ENCODE peak calls at places on chromosomes 16 and 17, in nine cellular contexts. T is right atrium auricular region; E is foreskin keratinocyte; K is kidney; L is ascending aorta; U is CD8-positive, alpha-beta T cell; Y is gastrocnemius medialis; O is fibroblast of lung; D is heart right ventricle. I is an unnamed sample.

GRCh38 chr17:49434821-49435581 is 20.3 kb upstream of the PHB1 start:
- DNase-seq in U (peak; percentile 13), E (no peak), T (no peak), O (peak; percentile 42), K (no peak), L (no peak), Y (no peak), D (peak; percentile 43), I (peak; percentile 43)

GRCh38 chr16:75281826-75282225 is 30.4 kb upstream of the BCAR1 start:
- DNase-seq in O (no peak), U (no peak), L (no peak), K (no peak), Y (no peak), T (no peak), D (no peak), E (no peak), I (no peak)

GRCh38 chr16:66273644-66274334 is 92.7 kb upstream of the CDH5 start:
- DNase-seq in O (peak; percentile 35), K (no peak), D (no peak), T (no peak), L (no peak), E (peak; percentile 42), Y (no peak), U (no peak), I (no peak)

GRCh38 chr17:3835410-3836229 is 10.4 kb downstream of the NCBP3 start:
- DNase-seq in Y (peak; percentile 40), O (no peak), T (no peak), K (no peak), E (no peak), L (no peak), U (no peak), D (peak; percentile 56), I (peak; percentile 53)

GRCh38 chr16:59210955-59211541 is 476.9 kb upstream of the GOT2 start:
- DNase-seq in O (peak; percentile 81), K (no peak), E (no peak), D (peak; percentile 17), T (peak; percentile 58), Y (no peak), L (peak; percentile 61), U (no peak), I (peak; percentile 33)

GRCh38 chr16:83963277-83964119 is 4.5 kb upstream of the NECAB2 start:
- DNase-seq in D (no peak), O (no peak), E (no peak), K (no peak), T (no peak), L (peak; percentile 75), Y (no peak), U (no peak), I (peak; percentile 74)

GRCh38 chr17:1047177-1047885 is 50.4 kb downstream of the TIMM22 start:
- DNase-seq in T (peak; percentile 71), E (no peak), D (peak; percentile 72), O (peak; percentile 52), L (peak; percentile 93), U (no peak), Y (no peak), K (peak; percentile 64), I (no peak)

GRCh38 chr16:68349838-68350410 is 39.1 kb downstream of the PRMT7 start:
- DNase-seq in L (no peak), Y (no peak), K (peak; percentile 34), U (no peak), D (no peak), O (no peak), T (no peak), E (no peak), I (no peak)

GRCh38 chr16:85187002-85187401 is 74.7 kb upstream of the CIBAR2 start:
- DNase-seq in U (no peak), T (no peak), O (peak; percentile 66), K (no peak), Y (peak; percentile 86), D (no peak), L (peak; percentile 83), E (no peak), I (peak; percentile 85)

GRCh38 chr16:15452456-15452855 is 18.1 kb downstream of the BMERB1 start:
- DNase-seq in T (no peak), Y (no peak), O (peak; percentile 9), U (no peak), D (no peak), L (no peak), K (no peak), E (no peak), I (peak; percentile 8)

GRCh38 chr16:1918312-1918889 is at the start of gene HS3ST6:
- DNase-seq in K (no peak), Y (no peak), L (no peak), U (no peak), D (no peak), O (no peak), E (no peak), T (no peak), I (no peak)

GRCh38 chr17:35630530-35631148 is 43.5 kb downstream of the AP2B1 start:
- DNase-seq in D (no peak), K (no peak), U (no peak), L (no peak), Y (no peak), E (peak; percentile 85), T (no peak), O (peak; percentile 21), I (no peak)

GRCh38 chr16:68665501-68665900 is 20.4 kb downstream of the CDH3 start:
- DNase-seq in T (no peak), U (no peak), Y (no peak), L (no peak), E (peak; percentile 100), D (no peak), K (no peak), O (no peak), I (no peak)

GRCh38 chr16:70678898-70679652 is 6.8 kb downstream of the MTSS2 start:
- DNase-seq in K (peak; percentile 61), O (no peak), L (no peak), U (no peak), E (no peak), Y (no peak), D (no peak), T (no peak), I (no peak)

GRCh38 chr16:53530046-53530445 is 27.0 kb upstream of the AKTIP start:
- DNase-seq in D (no peak), Y (no peak), K (no peak), U (no peak), O (no peak), E (no peak), T (no peak), L (no peak), I (no peak)

GRCh38 chr16:89420204-89420603 is 70.2 kb downstream of the ANKRD11 start:
- DNase-seq in O (no peak), D (no peak), E (no peak), K (no peak), L (no peak), U (no peak), Y (no peak), T (no peak), I (no peak)

GRCh38 chr16:24686678-24687077 is 42.8 kb upstream of the TNRC6A start:
- DNase-seq in E (no peak), K (no peak), D (no peak), U (no peak), L (no peak), Y (no peak), O (no peak), T (no peak), I (no peak)

GRCh38 chr17:43591750-43592562 is 45.8 kb upstream of the ETV4 start:
- DNase-seq in Y (peak; percentile 9), D (peak; percentile 92), T (peak; percentile 90), K (peak; percentile 86), O (peak; percentile 73), U (no peak), E (peak; percentile 51), L (peak; percentile 88), I (peak; percentile 48)
- TF ChIP-seq CTCF in Y (no peak), D (no peak), T (no peak), K (no peak), O (no peak), U (no peak), E (peak; percentile 24), L (no peak), I (no peak)

DNA sequence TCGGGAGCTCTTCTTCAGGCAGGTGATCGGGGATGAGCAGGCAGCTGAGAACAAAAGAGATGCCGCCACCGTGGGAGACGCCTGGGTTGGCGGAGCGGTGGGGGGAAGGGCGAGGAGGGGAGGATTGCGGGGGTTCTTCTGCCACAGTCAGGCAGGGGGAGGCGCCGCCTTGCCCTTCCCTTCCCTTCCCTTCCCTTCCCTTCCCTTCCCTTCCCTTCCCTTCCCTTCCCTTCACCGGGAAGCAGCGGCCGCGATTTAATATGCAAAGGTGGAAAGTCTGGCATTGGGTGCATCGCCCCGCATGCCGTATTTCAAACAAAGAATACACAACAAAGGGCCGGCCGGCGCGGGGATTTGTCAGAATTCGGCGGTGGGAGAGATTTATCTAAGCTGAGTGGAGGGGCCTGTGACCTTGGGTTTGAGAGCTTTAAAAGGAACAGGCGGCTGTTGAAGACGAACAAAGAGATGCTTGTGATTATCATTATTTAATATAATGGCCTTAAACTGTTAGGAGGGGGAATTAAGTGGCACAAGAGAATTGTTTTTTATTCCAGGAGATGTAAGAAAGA is 262.3 kb upstream of the TNRC6C start:
- DNase-seq in Y (no peak), L (peak; percentile 56), D (no peak), E (no peak), O (no peak), U (no peak), T (no peak), K (no peak), I (no peak)
- H3K4me1 ChIP-seq in Y (no peaks in the 10 kb centered on the region), L (no peaks in the 10 kb centered on the region), D (peaks cover 13% of the 10 kb centered on the region), E (no peaks in the 10 kb centered on the region), O (no peaks in the 10 kb centered on the region), U (peaks cover 17% of the 10 kb centered on the region), T (peaks cover 10% of the 10 kb centered on the region), K (no peaks in the 10 kb centered on the region), I (no peaks in the 10 kb centered on the region)

GRCh38 chr17:42422412-42422957 is 571 bp downstream of the CAVIN1 start:
- DNase-seq in E (peak; percentile 54), T (no peak), L (no peak), D (no peak), O (no peak), Y (no peak), K (peak; percentile 85), U (no peak), I (peak; percentile 66)
- H3K27ac ChIP-seq in E (peak overlapping the region; percentile 49), T (peak overlapping the region; percentile 99), L (peak overlapping the region; percentile 99), D (peak overlapping the region; percentile 98), O (peak overlapping the region; percentile 97), Y (peak overlapping the region; percentile 98), K (peak overlapping the region; percentile 83), U (no peak overlapping the region), I (peak overlapping the region; percentile 89)

GRCh38 chr16:7458144-7458543 is 125.5 kb downstream of the RBFOX1 start:
- DNase-seq in O (no peak), L (no peak), K (no peak), D (no peak), T (no peak), U (no peak), Y (no peak), E (no peak), I (no peak)
- TF ChIP-seq CTCF in O (no peak), L (no peak), K (no peak), D (no peak), T (no peak), U (no peak), Y (no peak), E (no peak), I (no peak)

GRCh38 chr17:40179923-40180659 is 2.8 kb downstream of the RAPGEFL1 start:
- DNase-seq in T (no peak), E (peak; percentile 54), D (no peak), L (no peak), O (peak; percentile 40), U (no peak), K (no peak), Y (no peak), I (no peak)
- H3K4me1 ChIP-seq in T (peaks cover 22% of the 10 kb centered on the region), E (peaks cover 34% of the 10 kb centered on the region), D (peaks cover 40% of the 10 kb centered on the region), L (peaks cover 10% of the 10 kb centered on the region), O (peaks cover 12% of the 10 kb centered on the region), U (peaks cover 12% of the 10 kb centered on the region), K (peaks cover 8% of the 10 kb centered on the region), Y (peaks cover 8% of the 10 kb centered on the region), I (peaks cover 12% of the 10 kb centered on the region)

I was measured in adrenal gland.